ENCODE peak calls at places on chromosomes 1 and 21, in six cellular contexts. R is stomach; F is astrocyte of the spinal cord; M is ovary; P is CD8-positive, alpha-beta T cell; T is A549. J is an unnamed sample.

GRCh38 chr1:85330711-85331290 is 54.4 kb upstream of the BCL10 start:
- DNase-seq in R (no peak), F (peak; percentile 94), M (no peak), P (no peak), T (no peak), J (no peak)

GRCh38 chr1:207173396-207173795 is 69.4 kb downstream of the C4BPA start:
- DNase-seq in R (no peak), F (no peak), M (no peak), P (no peak), T (no peak), J (no peak)

GRCh38 chr1:179810367-179810715 is 67.2 kb downstream of the FAM163A start:
- DNase-seq in R (no peak), F (no peak), M (no peak), P (no peak), T (no peak), J (no peak)

GRCh38 chr1:177302365-177303044 is 131.7 kb downstream of the BRINP2 start:
- DNase-seq in R (peak; percentile 57), F (no peak), M (no peak), P (no peak), T (no peak), J (no peak)

GRCh38 chr1:227958617-227959324 is 11.0 kb upstream of the WNT9A start:
- DNase-seq in R (peak; percentile 14), F (no peak), M (no peak), P (peak; percentile 35), T (no peak), J (no peak)

GRCh38 chr1:110337704-110338199 is 1.4 kb upstream of the RBM15 start:
- DNase-seq in R (peak; percentile 53), F (no peak), M (peak; percentile 33), P (peak; percentile 68), T (peak; percentile 42), J (no peak)

GRCh38 chr21:46116189-46116845 is 18.4 kb downstream of the COL6A2 start:
- DNase-seq in R (no peak), F (no peak), M (peak; percentile 15), P (no peak), T (no peak), J (no peak)

GRCh38 chr1:89794406-89794805 is 26.4 kb upstream of the LRRC8D start:
- DNase-seq in R (no peak), F (peak; percentile 45), M (no peak), P (no peak), T (no peak), J (no peak)

GRCh38 chr1:175804556-175804955 is 61.2 kb upstream of the TNR start:
- DNase-seq in R (no peak), F (no peak), M (no peak), P (no peak), T (no peak), J (no peak)

GRCh38 chr1:165686121-165686970 is 12.0 kb downstream of the ALDH9A1 start:
- DNase-seq in R (no peak), F (no peak), M (no peak), P (no peak), T (no peak), J (no peak)

GRCh38 chr1:227883073-227883520 is 64.6 kb downstream of the WNT9A start:
- DNase-seq in R (peak; percentile 18), F (no peak), M (no peak), P (peak; percentile 47), T (no peak), J (no peak)

GRCh38 chr21:34037009-34037408 is 36.4 kb upstream of the MRPS6 start:
- DNase-seq in R (no peak), F (no peak), M (no peak), P (no peak), T (no peak), J (no peak)

GRCh38 chr1:3053986-3054385 is 15.0 kb upstream of the PRDM16 start:
- DNase-seq in R (no peak), F (no peak), M (no peak), P (no peak), T (no peak), J (no peak)

GRCh38 chr1:8094481-8095241 is 68.6 kb upstream of the ERRFI1 start:
- DNase-seq in R (no peak), F (peak; percentile 93), M (no peak), P (no peak), T (peak; percentile 88), J (no peak)

GRCh38 chr1:219928791-219929118 is 398 bp upstream of the SLC30A10 start:
- DNase-seq in R (no peak), F (no peak), M (no peak), P (no peak), T (no peak), J (no peak)

GRCh38 chr1:219927298-219927955 is 930 bp downstream of the SLC30A10 start:
- DNase-seq in R (no peak), F (no peak), M (no peak), P (no peak), T (no peak), J (no peak)

GRCh38 chr1:219924348-219924747 is 4.0 kb downstream of the SLC30A10 start:
- DNase-seq in R (no peak), F (no peak), M (no peak), P (no peak), T (no peak), J (no peak)

GRCh38 chr1:219927956-219928790 is at the start of gene SLC30A10:
- DNase-seq in R (no peak), F (no peak), M (no peak), P (no peak), T (peak; percentile 18), J (no peak)

GRCh38 chr1:219926363-219926998 is 1.9 kb downstream of the SLC30A10 start:
- DNase-seq in R (no peak), F (no peak), M (no peak), P (no peak), T (no peak), J (no peak)
- H3K4me3 ChIP-seq in R (no peak overlapping the region), F (no peak overlapping the region), M (no peak overlapping the region), P (no peak overlapping the region), T (no peak overlapping the region), J (no peak overlapping the region)

DNA sequence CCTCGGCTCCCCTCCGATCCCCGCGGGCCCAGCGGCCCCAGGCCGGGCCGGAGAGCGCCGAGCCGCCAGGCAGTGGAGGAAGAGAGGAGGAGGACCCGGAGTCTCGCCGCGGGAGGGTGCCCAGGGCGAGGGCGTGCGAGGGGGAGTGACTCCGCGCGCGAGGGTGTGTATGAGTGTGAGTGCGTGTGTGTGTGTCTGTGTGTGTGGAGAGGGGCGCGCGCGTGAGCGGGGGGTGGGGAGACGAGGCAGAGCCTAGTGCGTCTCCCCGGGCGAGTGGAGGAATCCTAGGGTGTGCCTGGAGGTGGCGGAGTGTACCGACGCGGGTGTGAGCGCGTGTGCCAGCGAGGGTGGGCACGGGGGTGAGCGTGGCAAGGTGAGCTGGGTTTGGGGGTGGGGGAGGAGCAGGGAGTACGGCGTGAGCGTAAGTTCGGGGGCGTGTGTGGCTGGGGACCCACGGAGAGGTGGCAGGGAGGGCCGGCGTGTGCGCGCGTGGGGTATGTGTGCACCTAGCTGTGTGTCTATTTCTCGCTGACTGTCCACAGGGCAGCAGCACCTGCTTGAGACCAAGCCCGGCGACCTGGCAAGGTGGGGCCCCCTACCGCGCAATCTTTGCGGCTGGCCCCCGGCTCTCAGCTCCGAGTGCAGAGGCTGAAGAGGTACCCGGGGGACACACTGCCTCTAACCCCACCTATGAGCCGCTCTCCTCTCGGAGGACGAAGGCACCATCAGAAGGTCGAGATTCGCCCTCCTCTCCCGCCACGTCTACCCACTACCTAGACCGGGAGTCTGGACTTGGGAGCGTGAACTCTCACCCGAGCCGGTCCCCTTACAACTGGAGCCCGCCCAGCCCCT is 784 bp upstream of the KCND3 start:
- DNase-seq in R (peak; percentile 27), F (no peak), M (no peak), P (no peak), T (no peak), J (no peak)
- H3K4me3 ChIP-seq in R (peak overlapping the region; percentile 76), F (no peak overlapping the region), M (peak overlapping the region; percentile 52), P (no peak overlapping the region), T (peak overlapping the region; percentile 55), J (peak overlapping the region; percentile 62)

GRCh38 chr1:116002781-116003455 is 26.6 kb downstream of the SLC22A15 start:
- DNase-seq in R (peak; percentile 55), F (no peak), M (no peak), P (no peak), T (no peak), J (peak; percentile 62)

GRCh38 chr1:116008651-116009380 is 32.5 kb downstream of the SLC22A15 start:
- DNase-seq in R (no peak), F (no peak), M (no peak), P (no peak), T (no peak), J (no peak)

GRCh38 chr1:116001739-116002487 is 25.6 kb downstream of the SLC22A15 start:
- DNase-seq in R (peak; percentile 60), F (no peak), M (no peak), P (no peak), T (peak; percentile 1), J (peak; percentile 54)

DNA sequence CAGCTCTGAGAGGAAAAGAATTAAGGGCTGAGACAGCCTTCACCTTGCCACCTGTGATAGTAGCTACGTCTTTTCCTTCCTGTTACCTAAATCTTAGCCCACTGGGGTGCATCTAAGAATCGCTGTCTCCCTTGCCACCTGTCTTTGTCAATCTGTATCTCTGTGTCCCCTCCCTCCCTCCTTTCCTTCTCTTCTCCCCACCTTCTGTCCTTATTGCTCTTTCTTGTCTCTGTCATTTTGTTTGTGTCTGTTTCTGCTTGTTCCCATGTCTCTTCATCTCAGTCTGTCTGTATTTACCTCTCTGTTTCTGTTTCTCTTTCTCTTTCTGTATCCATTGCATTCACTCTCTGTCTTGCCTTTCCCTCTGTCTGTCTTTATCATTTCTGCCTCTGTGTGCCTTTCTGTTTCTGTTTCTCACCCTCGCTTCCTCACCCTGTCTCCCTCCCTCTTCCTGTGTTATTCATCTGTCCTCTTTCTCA is 30.2 kb downstream of the SLC22A15 start:
- DNase-seq in R (no peak), F (no peak), M (no peak), P (no peak), T (no peak), J (no peak)
- H3K4me3 ChIP-seq in R (no peak overlapping the region), F (no peak overlapping the region), M (no peak overlapping the region), P (peak overlapping the region; percentile 7), T (no peak overlapping the region), J (no peak overlapping the region)

DNA sequence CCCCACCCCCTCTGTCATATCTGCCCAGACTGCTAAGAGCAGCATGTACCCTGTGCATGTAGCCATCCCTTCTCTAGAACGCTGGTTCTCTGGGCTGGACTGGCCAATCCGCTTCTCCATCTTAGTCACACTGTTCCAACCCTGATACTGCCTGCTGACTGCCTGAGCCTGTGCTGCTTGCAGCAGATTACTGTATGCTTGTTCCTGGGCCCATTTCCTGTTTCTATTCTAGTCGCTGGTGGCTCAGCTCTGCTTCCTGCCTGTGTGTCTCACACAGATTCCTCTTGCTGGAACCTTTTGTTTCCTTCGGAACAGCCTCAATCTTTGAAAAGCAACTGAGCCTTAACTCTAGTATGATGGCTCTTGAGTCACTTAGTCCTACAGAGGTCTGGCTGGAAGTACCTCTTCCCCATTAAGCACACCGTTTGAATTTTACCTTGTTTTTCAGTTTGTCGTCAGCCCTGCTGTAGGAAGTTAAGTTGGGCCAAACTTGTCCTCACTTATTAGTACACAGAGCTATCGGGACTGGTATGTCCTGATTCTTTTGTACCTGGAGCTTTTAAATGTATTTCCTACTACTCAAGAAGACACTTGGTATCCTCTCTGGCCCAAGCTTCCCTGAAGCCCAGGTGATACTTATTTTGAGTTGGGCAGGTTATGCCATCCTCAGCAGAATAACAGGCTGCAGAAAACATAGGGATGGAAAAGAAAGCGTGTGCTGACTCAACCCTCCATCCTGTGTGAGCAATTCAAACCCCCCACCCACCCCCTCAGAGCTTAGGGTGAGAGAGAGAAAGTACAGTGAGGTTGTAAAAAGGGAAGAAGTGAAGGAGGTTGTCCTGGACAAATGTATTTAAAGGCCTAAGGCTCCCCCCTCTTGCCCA is 43.4 kb upstream of the PIGV start:
- DNase-seq in R (peak; percentile 69), F (peak; percentile 91), M (peak; percentile 32), P (peak; percentile 86), T (peak; percentile 44), J (no peak)
- H3K4me3 ChIP-seq in R (no peak overlapping the region), F (no peak overlapping the region), M (no peak overlapping the region), P (peak overlapping the region; percentile 31), T (no peak overlapping the region), J (no peak overlapping the region)